ENCODE peak calls at places on chromosomes 6 and 20, in five cellular contexts. C, T, N, D and H are unnamed samples.

GRCh38 chr20:460707-461106 is 1.6 kb downstream of the TBC1D20 start:
- DNase-seq in C (no peak), T (no peak), N (no peak), D (no peak), H (peak; percentile 75)

GRCh38 chr6:9957330-9957729 is 457.5 kb downstream of the TFAP2A start:
- DNase-seq in C (no peak), T (no peak), N (no peak), D (no peak), H (no peak)

GRCh38 chr20:34874094-34874654 is 1.5 kb upstream of the GGT7 start:
- DNase-seq in C (peak; percentile 84), T (peak; percentile 79), N (peak; percentile 75), D (peak; percentile 88), H (peak; percentile 73)

GRCh38 chr6:109896333-109896732 is 81.8 kb upstream of the GPR6 start:
- DNase-seq in C (no peak), T (no peak), N (no peak), D (no peak), H (no peak)

GRCh38 chr20:18774207-18774606 is 39.4 kb upstream of the SCP2D1 start:
- DNase-seq in C (no peak), T (no peak), N (no peak), D (no peak), H (no peak)

GRCh38 chr6:22447862-22448261 is 121.5 kb upstream of the HDGFL1 start:
- DNase-seq in C (no peak), T (no peak), N (no peak), D (no peak), H (no peak)

GRCh38 chr6:139823099-139823807 is 448.8 kb upstream of the CITED2 start:
- DNase-seq in C (no peak), T (no peak), N (no peak), D (peak; percentile 63), H (peak; percentile 67)

GRCh38 chr6:135540207-135540877 is 42.8 kb upstream of the AHI1 start:
- DNase-seq in C (no peak), T (no peak), N (no peak), D (no peak), H (no peak)

GRCh38 chr6:26445934-26446667 is 5.8 kb downstream of the BTN3A3 start:
- DNase-seq in C (no peak), T (no peak), N (no peak), D (no peak), H (no peak)

GRCh38 chr6:45272626-45273025 is 55.5 kb upstream of the RUNX2 start:
- DNase-seq in C (no peak), T (no peak), N (no peak), D (no peak), H (no peak)

GRCh38 chr6:9623985-9624384 is 790.9 kb downstream of the TFAP2A start:
- DNase-seq in C (no peak), T (no peak), N (no peak), D (no peak), H (no peak)

GRCh38 chr20:56924316-56924975 is 295.3 kb downstream of the TFAP2C start:
- DNase-seq in C (no peak), T (no peak), N (no peak), D (no peak), H (no peak)

GRCh38 chr20:63125893-63126601 is 89.9 kb downstream of the YTHDF1 start:
- DNase-seq in C (no peak), T (no peak), N (no peak), D (no peak), H (no peak)

GRCh38 chr20:41329435-41330342 is 10.9 kb upstream of the LPIN3 start:
- DNase-seq in C (peak; percentile 89), T (peak; percentile 26), N (peak; percentile 81), D (peak; percentile 30), H (peak; percentile 19)

GRCh38 chr6:162621246-162621645 is 106.3 kb downstream of the PRKN start:
- DNase-seq in C (peak; percentile 11), T (peak; percentile 48), N (no peak), D (no peak), H (no peak)

GRCh38 chr20:23340524-23340923 is 10.1 kb upstream of the NXT1 start:
- DNase-seq in C (peak; percentile 39), T (peak; percentile 54), N (peak; percentile 60), D (peak; percentile 77), H (peak; percentile 74)

GRCh38 chr6:19444481-19444880 is 392.7 kb upstream of the ID4 start:
- DNase-seq in C (no peak), T (no peak), N (no peak), D (no peak), H (no peak)

GRCh38 chr6:35984701-35985100 is 39.7 kb downstream of the SLC26A8 start:
- DNase-seq in C (no peak), T (no peak), N (no peak), D (no peak), H (no peak)

DNA sequence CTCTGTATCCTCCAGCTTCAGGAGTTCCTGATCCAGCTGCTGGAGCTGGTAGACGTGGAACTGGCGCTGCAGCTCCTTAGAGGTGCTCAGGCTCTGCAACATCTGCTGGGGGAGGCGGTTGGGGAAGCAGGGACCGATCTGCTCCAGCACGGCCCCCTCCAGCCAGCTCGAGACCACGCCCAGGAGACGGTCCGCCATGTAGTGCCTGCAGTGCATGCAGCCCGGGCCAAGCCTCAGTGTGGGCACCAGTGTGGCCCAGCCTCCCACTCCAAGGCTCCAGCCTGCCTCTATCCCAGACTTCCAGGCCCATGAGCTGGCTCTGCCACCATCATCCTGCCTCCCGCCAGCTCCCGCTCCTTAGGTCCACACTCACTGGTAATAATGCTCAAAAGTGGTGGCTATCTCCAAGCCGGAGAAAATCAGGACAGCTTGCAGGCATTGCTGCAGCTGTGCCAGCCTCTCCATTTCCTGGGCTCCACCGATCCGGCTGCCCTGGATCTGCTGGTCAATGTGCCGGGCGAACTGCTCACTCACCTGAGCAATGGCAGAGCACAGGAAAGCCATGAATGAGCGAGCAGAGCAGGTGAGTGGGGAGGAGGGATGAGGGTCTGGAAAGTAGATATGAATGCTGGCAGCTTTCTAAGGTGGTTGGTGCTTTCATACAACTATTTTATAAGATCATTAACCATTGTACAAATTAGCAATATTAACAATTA is 13.0 kb downstream of the CUL7 start:
- DNase-seq in C (no peak), T (no peak), N (no peak), D (no peak), H (no peak)
- TF ChIP-seq POLR2A in C (no peak), T (no peak), N (no peak), D (peak; percentile 6), H (no peak)

GRCh38 chr6:391559-392440 is at the start of gene IRF4:
- DNase-seq in C (no peak), T (no peak), N (no peak), D (no peak), H (no peak)

GRCh38 chr6:390914-391558 is 516 bp upstream of the IRF4 start:
- DNase-seq in C (no peak), T (no peak), N (no peak), D (no peak), H (no peak)

GRCh38 chr6:389143-389542 is 2.4 kb upstream of the IRF4 start:
- DNase-seq in C (no peak), T (no peak), N (no peak), D (no peak), H (no peak)

GRCh38 chr6:388202-388903 is 3.2 kb upstream of the IRF4 start:
- DNase-seq in C (no peak), T (no peak), N (no peak), D (no peak), H (no peak)

GRCh38 chr6:389622-390021 is 1.9 kb upstream of the IRF4 start:
- DNase-seq in C (no peak), T (no peak), N (no peak), D (no peak), H (no peak)
- TF ChIP-seq POLR2A in C (no peak), T (no peak), N (no peak), D (no peak), H (no peak)

GRCh38 chr20:38805502-38805957 is at the start of gene PPP1R16B:
- DNase-seq in C (no peak), T (no peak), N (peak; percentile 70), D (peak; percentile 77), H (peak; percentile 5)
- TF ChIP-seq POLR2A in C (no peak), T (no peak), N (peak; percentile 59), D (peak; percentile 62), H (no peak)

GRCh38 chr20:16729565-16730460 is at the start of gene SNRPB2:
- DNase-seq in C (peak; percentile 71), T (peak; percentile 87), N (peak; percentile 93), D (peak; percentile 92), H (peak; percentile 96)
- TF ChIP-seq POLR2A in C (peak; percentile 75), T (peak; percentile 71), N (peak; percentile 76), D (peak; percentile 89), H (peak; percentile 90)